ENCODE peak calls at places on chromosomes 16 and 17, in seven cellular contexts. W, I, N, V, D, Z and E are unnamed samples.

GRCh38 chr17:50631195-50631907 is 3.3 kb upstream of the ABCC3 start:
- DNase-seq in W (no peak), I (no peak), N (no peak), V (no peak), D (no peak), Z (no peak), E (no peak)

GRCh38 chr17:16406742-16407674 is 8.4 kb upstream of the TRPV2 start:
- DNase-seq in W (no peak), I (peak), N (no peak), V (peak), D (no peak), Z (no peak), E (no peak)

GRCh38 chr16:53282975-53283946 is 151.0 kb upstream of the RBL2 start:
- DNase-seq in W (peak), I (no peak), N (no peak), V (peak), D (no peak), Z (peak), E (no peak)

GRCh38 chr16:10736926-10737625 is 6.6 kb upstream of the NUBP1 start:
- DNase-seq in W (peak), I (peak), N (peak), V (peak), D (no peak), Z (peak), E (peak)

GRCh38 chr16:1764971-1765370 is 6.4 kb downstream of the NME3 start:
- DNase-seq in W (no peak), I (no peak), N (no peak), V (no peak), D (no peak), Z (no peak), E (no peak)

GRCh38 chr16:8859913-8860881 is 8.6 kb downstream of the CARHSP1 start:
- DNase-seq in W (peak), I (peak), N (no peak), V (peak), D (no peak), Z (no peak), E (no peak)

GRCh38 chr17:68906638-68907037 is 48.6 kb downstream of the ABCA8 start:
- DNase-seq in W (peak), I (no peak), N (no peak), V (no peak), D (no peak), Z (no peak), E (no peak)

GRCh38 chr16:87933140-87933495 is 3.2 kb downstream of the CA5A start:
- DNase-seq in W (no peak), I (no peak), N (no peak), V (no peak), D (no peak), Z (no peak), E (no peak)

GRCh38 chr17:57869599-57870282 is 19.9 kb upstream of the MRPS23 start:
- DNase-seq in W (peak), I (peak), N (peak), V (no peak), D (no peak), Z (peak), E (no peak)

GRCh38 chr17:12625092-12625491 is 40.6 kb upstream of the MYOCD start:
- DNase-seq in W (no peak), I (no peak), N (no peak), V (no peak), D (no peak), Z (no peak), E (no peak)
- TF ChIP-seq CTCF in W (no peak), I (no peak), N (no peak), V (no peak), D (no peak), Z (no peak), E (no peak)

GRCh38 chr17:81130385-81131288 is 34.7 kb upstream of the PVALEF start:
- DNase-seq in W (no peak), I (no peak), N (no peak), V (no peak), D (no peak), Z (no peak), E (no peak)

GRCh38 chr17:81129711-81130367 is 35.5 kb upstream of the PVALEF start:
- DNase-seq in W (no peak), I (no peak), N (no peak), V (no peak), D (no peak), Z (no peak), E (no peak)

GRCh38 chr17:81128338-81128737 is 37.0 kb upstream of the PVALEF start:
- DNase-seq in W (no peak), I (no peak), N (no peak), V (no peak), D (no peak), Z (no peak), E (no peak)

GRCh38 chr17:81128774-81129173 is 36.5 kb upstream of the PVALEF start:
- DNase-seq in W (no peak), I (no peak), N (no peak), V (no peak), D (no peak), Z (no peak), E (no peak)

GRCh38 chr17:81129289-81129688 is 36.0 kb upstream of the PVALEF start:
- DNase-seq in W (no peak), I (no peak), N (no peak), V (no peak), D (no peak), Z (no peak), E (no peak)
- TF ChIP-seq CTCF in W (peak), I (no peak), N (no peak), V (no peak), D (no peak), Z (no peak), E (peak)

GRCh38 chr17:48051706-48052486 is 3.7 kb downstream of the NFE2L1 start:
- DNase-seq in W (peak), I (peak), N (peak), V (no peak), D (no peak), Z (peak), E (peak)
- TF ChIP-seq CTCF in W (no peak), I (no peak), N (peak), V (no peak), D (no peak), Z (no peak), E (peak)

DNA sequence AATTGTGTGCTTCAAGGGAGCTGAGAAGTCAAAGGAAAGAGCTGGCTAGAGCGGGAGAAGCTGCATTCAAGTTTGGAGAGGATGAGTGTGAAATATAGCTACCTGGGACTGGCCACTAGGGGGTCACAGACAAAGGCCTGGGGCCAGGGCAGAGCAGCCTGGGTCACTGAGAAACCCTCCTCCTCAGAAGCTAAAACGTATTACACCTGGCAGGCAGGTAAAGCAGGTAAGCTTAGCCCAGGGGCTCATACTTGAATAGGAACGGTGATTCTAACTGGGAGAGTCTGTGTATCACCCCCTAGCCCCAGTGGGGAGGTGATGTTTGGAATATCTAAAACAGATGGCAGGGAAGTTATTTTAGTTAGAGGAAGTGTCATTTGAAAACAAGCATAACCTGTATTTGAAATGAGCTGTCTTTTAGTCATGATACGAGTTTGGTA is 6.8 kb downstream of the KRT37 start:
- DNase-seq in W (peak), I (no peak), N (no peak), V (peak), D (no peak), Z (peak), E (no peak)
- TF ChIP-seq CTCF in W (peak), I (no peak), N (peak), V (peak), D (no peak), Z (no peak), E (peak)

GRCh38 chr16:588889-589657 is 793 bp upstream of the RAB40C start:
- DNase-seq in W (peak), I (peak), N (peak), V (peak), D (peak), Z (peak), E (peak)

GRCh38 chr16:588639-588888 is 1.3 kb upstream of the RAB40C start:
- DNase-seq in W (peak), I (peak), N (no peak), V (peak), D (peak), Z (no peak), E (no peak)

GRCh38 chr16:590875-591200 is 972 bp downstream of the RAB40C start:
- DNase-seq in W (no peak), I (no peak), N (no peak), V (no peak), D (no peak), Z (no peak), E (no peak)

GRCh38 chr16:590165-590874 is 454 bp downstream of the RAB40C start:
- DNase-seq in W (peak), I (peak), N (no peak), V (no peak), D (no peak), Z (no peak), E (no peak)

DNA sequence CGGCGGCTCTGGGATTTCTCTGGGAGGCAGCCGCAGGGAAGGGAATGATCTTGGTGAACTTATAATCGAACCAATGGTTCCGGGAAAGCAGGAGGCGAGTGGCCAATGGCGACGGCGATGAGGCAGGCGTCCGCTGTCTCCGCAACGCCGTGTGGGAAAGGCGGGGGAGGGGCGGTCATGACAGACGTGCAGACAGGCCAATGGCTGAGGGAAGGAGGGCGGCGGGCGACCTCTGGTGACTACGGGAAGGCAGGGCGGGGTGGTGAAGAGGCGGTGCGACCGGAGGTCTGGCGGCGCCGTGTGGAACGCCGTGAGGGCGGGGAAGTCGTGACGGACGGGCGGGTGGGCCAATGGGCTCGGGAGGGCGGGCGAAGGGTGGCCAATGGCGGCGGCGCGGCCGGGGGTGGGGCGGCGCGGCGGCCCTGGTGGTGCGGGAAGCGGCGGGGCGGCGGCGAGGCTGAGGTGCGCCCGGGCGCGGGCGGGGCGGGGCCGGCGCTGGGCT is at the start of gene RAB40C:
- DNase-seq in W (peak), I (peak), N (peak), V (peak), D (peak), Z (peak), E (peak)
- TF ChIP-seq CTCF in W (no peak), I (no peak), N (peak), V (no peak), D (no peak), Z (no peak), E (no peak)

GRCh38 chr17:35241520-35241919 is 1.4 kb upstream of the SLFN5 start:
- DNase-seq in W (no peak), I (no peak), N (no peak), V (no peak), D (no peak), Z (no peak), E (no peak)

GRCh38 chr17:35243459-35244204 is 760 bp downstream of the SLFN5 start:
- DNase-seq in W (peak), I (peak), N (no peak), V (peak), D (peak), Z (peak), E (no peak)

GRCh38 chr17:35242805-35243458 is at the start of gene SLFN5:
- DNase-seq in W (peak), I (peak), N (peak), V (peak), D (peak), Z (peak), E (peak)

GRCh38 chr17:35240861-35241260 is 2.0 kb upstream of the SLFN5 start:
- DNase-seq in W (no peak), I (no peak), N (no peak), V (no peak), D (no peak), Z (no peak), E (no peak)

GRCh38 chr17:35242158-35242804 is 591 bp upstream of the SLFN5 start:
- DNase-seq in W (peak), I (peak), N (no peak), V (peak), D (peak), Z (peak), E (no peak)
- TF ChIP-seq CTCF in W (peak), I (peak), N (no peak), V (peak), D (no peak), Z (peak), E (peak)

GRCh38 chr17:5797447-5797846 is 213.1 kb upstream of the NLRP1 start:
- DNase-seq in W (no peak), I (no peak), N (no peak), V (no peak), D (no peak), Z (no peak), E (no peak)
- TF ChIP-seq CTCF in W (no peak), I (no peak), N (no peak), V (no peak), D (no peak), Z (no peak), E (no peak)

DNA sequence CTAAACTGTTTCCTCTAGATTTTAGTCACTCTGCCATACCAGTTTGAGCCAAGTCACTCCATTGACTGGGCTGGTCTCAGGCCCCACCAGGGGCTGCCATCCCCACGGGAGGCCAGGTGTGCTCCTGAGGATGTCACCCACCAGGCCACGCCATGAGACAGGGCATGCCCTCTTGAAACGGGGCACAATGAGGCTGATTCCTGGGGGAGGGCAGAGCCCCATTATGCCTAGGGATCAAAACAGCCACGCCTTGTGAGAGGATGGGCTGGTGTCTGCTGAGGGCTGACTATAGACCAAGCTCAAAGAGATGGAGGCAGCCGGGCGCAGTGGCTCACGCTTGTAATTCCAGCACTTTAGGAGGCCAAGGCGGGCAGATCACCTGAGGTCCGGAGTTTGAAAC is 21.5 kb downstream of the GINS2 start:
- DNase-seq in W (no peak), I (no peak), N (no peak), V (no peak), D (no peak), Z (no peak), E (no peak)
- TF ChIP-seq CTCF in W (no peak), I (no peak), N (no peak), V (no peak), D (no peak), Z (no peak), E (no peak)

GRCh38 chr16:62208934-62209333 is 172.7 kb upstream of the CDH8 start:
- DNase-seq in W (no peak), I (no peak), N (no peak), V (no peak), D (no peak), Z (no peak), E (no peak)

GRCh38 chr16:62201911-62202310 is 165.7 kb upstream of the CDH8 start:
- DNase-seq in W (no peak), I (no peak), N (no peak), V (no peak), D (no peak), Z (no peak), E (no peak)

DNA sequence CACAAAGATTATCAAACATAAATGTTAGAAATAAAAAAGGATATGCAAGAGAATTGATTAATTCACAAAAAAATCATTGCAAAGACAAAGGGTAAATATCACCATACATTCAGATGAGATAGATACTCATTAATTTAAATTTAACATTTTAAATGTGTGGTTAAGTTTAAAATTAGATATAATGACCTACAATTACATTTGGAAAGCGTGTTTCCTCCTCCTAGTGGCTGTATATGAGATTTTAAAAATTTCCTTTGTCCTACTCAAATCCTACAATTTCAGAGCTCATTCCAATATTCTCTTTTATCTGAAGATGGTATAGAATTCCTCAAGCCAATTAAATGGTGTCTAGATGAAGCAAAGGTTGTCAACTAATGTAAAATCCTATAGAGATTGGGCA is 169.2 kb upstream of the CDH8 start:
- DNase-seq in W (no peak), I (no peak), N (no peak), V (no peak), D (no peak), Z (no peak), E (no peak)
- TF ChIP-seq CTCF in W (no peak), I (no peak), N (no peak), V (no peak), D (no peak), Z (no peak), E (no peak)